ENCODE peak calls at places on chromosomes 5 and 9, in six cellular contexts. One of them, this sample, is unnamed.

GRCh38 chr5:153659337-153659736 is 168.9 kb downstream of the GRIA1 start:
- DNase-seq in CD8-positive, alpha-beta memory T cell: no peak
- DNase-seq in heart right ventricle: no peak
- DNase-seq in thyroid gland: no peak
- DNase-seq in A673: no peak
- DNase-seq in AG04450: peak
- DNase-seq in this sample: peak

GRCh38 chr5:133147411-133147810 is 95.6 kb downstream of the HSPA4 start:
- DNase-seq in CD8-positive, alpha-beta memory T cell: no peak
- DNase-seq in A673: no peak
- DNase-seq in thyroid gland: no peak
- DNase-seq in heart right ventricle: peak
- DNase-seq in AG04450: no peak
- DNase-seq in this sample: peak

GRCh38 chr5:73282383-73282782 is 109.4 kb downstream of the TMEM174 start:
- DNase-seq in AG04450: no peak
- DNase-seq in A673: no peak
- DNase-seq in heart right ventricle: no peak
- DNase-seq in CD8-positive, alpha-beta memory T cell: no peak
- DNase-seq in thyroid gland: no peak
- DNase-seq in this sample: no peak

GRCh38 chr5:131394128-131394527 is 130.3 kb downstream of the CDC42SE2 start:
- DNase-seq in A673: no peak
- DNase-seq in CD8-positive, alpha-beta memory T cell: no peak
- DNase-seq in AG04450: no peak
- DNase-seq in heart right ventricle: no peak
- DNase-seq in thyroid gland: peak
- DNase-seq in this sample: no peak

GRCh38 chr5:133936611-133937015 is 31.8 kb downstream of the C5orf15 start:
- DNase-seq in CD8-positive, alpha-beta memory T cell: no peak
- DNase-seq in heart right ventricle: no peak
- DNase-seq in thyroid gland: no peak
- DNase-seq in AG04450: no peak
- DNase-seq in A673: no peak
- DNase-seq in this sample: no peak

GRCh38 chr5:176955895-176956294 is 50.7 kb downstream of the UIMC1 start:
- DNase-seq in thyroid gland: no peak
- DNase-seq in A673: no peak
- DNase-seq in CD8-positive, alpha-beta memory T cell: no peak
- DNase-seq in AG04450: no peak
- DNase-seq in heart right ventricle: no peak
- DNase-seq in this sample: no peak

GRCh38 chr5:93342563-93343061 is 238.4 kb downstream of the NR2F1-AS1 start:
- DNase-seq in AG04450: no peak
- DNase-seq in heart right ventricle: no peak
- DNase-seq in thyroid gland: peak
- DNase-seq in A673: no peak
- DNase-seq in CD8-positive, alpha-beta memory T cell: no peak
- DNase-seq in this sample: no peak

GRCh38 chr5:1853531-1853930 is 29.2 kb downstream of the IRX4 start:
- DNase-seq in A673: no peak
- DNase-seq in CD8-positive, alpha-beta memory T cell: no peak
- DNase-seq in thyroid gland: no peak
- DNase-seq in AG04450: no peak
- DNase-seq in heart right ventricle: no peak
- DNase-seq in this sample: no peak

GRCh38 chr5:55897905-55898304 is 46.7 kb downstream of the IL31RA start:
- DNase-seq in CD8-positive, alpha-beta memory T cell: no peak
- DNase-seq in A673: peak
- DNase-seq in AG04450: no peak
- DNase-seq in heart right ventricle: no peak
- DNase-seq in thyroid gland: peak
- DNase-seq in this sample: peak

GRCh38 chr5:141835928-141836667 is 42.1 kb downstream of the PCDH1 start:
- DNase-seq in heart right ventricle: peak
- DNase-seq in A673: peak
- DNase-seq in AG04450: no peak
- DNase-seq in thyroid gland: no peak
- DNase-seq in CD8-positive, alpha-beta memory T cell: no peak
- DNase-seq in this sample: peak

GRCh38 chr9:12722131-12722530 is 28.9 kb downstream of the TYRP1 start:
- DNase-seq in thyroid gland: no peak
- DNase-seq in AG04450: no peak
- DNase-seq in A673: no peak
- DNase-seq in heart right ventricle: no peak
- DNase-seq in CD8-positive, alpha-beta memory T cell: no peak
- DNase-seq in this sample: no peak

GRCh38 chr5:31492824-31493223 is 39.1 kb downstream of the DROSHA start:
- DNase-seq in A673: no peak
- DNase-seq in CD8-positive, alpha-beta memory T cell: no peak
- DNase-seq in thyroid gland: no peak
- DNase-seq in heart right ventricle: no peak
- DNase-seq in AG04450: no peak
- DNase-seq in this sample: no peak

GRCh38 chr9:69936427-69936826 is 107.2 kb upstream of the MAMDC2 start:
- DNase-seq in A673: peak
- DNase-seq in CD8-positive, alpha-beta memory T cell: no peak
- DNase-seq in heart right ventricle: no peak
- DNase-seq in AG04450: peak
- DNase-seq in thyroid gland: no peak
- DNase-seq in this sample: no peak

GRCh38 chr5:96963267-96963666 is 27.4 kb downstream of the LNPEP start:
- DNase-seq in CD8-positive, alpha-beta memory T cell: no peak
- DNase-seq in heart right ventricle: peak
- DNase-seq in thyroid gland: peak
- DNase-seq in AG04450: no peak
- DNase-seq in A673: peak
- DNase-seq in this sample: peak

GRCh38 chr5:91177639-91178038 is 205.5 kb downstream of the ARRDC3 start:
- DNase-seq in AG04450: no peak
- DNase-seq in CD8-positive, alpha-beta memory T cell: no peak
- DNase-seq in thyroid gland: no peak
- DNase-seq in A673: no peak
- DNase-seq in heart right ventricle: no peak
- DNase-seq in this sample: no peak

GRCh38 chr5:177419045-177419444 is 7.4 kb upstream of the GRK6 start:
- DNase-seq in thyroid gland: no peak
- DNase-seq in AG04450: peak
- DNase-seq in CD8-positive, alpha-beta memory T cell: no peak
- DNase-seq in heart right ventricle: no peak
- DNase-seq in A673: no peak
- DNase-seq in this sample: no peak

GRCh38 chr9:78668148-78668825 is 371.4 kb downstream of the PSAT1 start:
- DNase-seq in A673: no peak
- DNase-seq in heart right ventricle: no peak
- DNase-seq in thyroid gland: no peak
- DNase-seq in AG04450: no peak
- DNase-seq in CD8-positive, alpha-beta memory T cell: no peak
- DNase-seq in this sample: no peak

GRCh38 chr9:35000535-35001284 is 11.2 kb downstream of the DNAJB5 start:
- DNase-seq in heart right ventricle: no peak
- DNase-seq in A673: no peak
- DNase-seq in CD8-positive, alpha-beta memory T cell: no peak
- DNase-seq in AG04450: no peak
- DNase-seq in thyroid gland: no peak
- DNase-seq in this sample: no peak

GRCh38 chr5:655406-655805 is 37.7 kb downstream of the TPPP start:
- DNase-seq in A673: no peak
- DNase-seq in CD8-positive, alpha-beta memory T cell: no peak
- DNase-seq in AG04450: no peak
- DNase-seq in thyroid gland: no peak
- DNase-seq in heart right ventricle: no peak
- DNase-seq in this sample: peak

GRCh38 chr5:36958612-36959011 is 82.0 kb downstream of the NIPBL start:
- DNase-seq in A673: no peak
- DNase-seq in heart right ventricle: no peak
- DNase-seq in AG04450: no peak
- DNase-seq in CD8-positive, alpha-beta memory T cell: no peak
- DNase-seq in thyroid gland: no peak
- DNase-seq in this sample: no peak

GRCh38 chr5:112161392-112161748 is 257.7 kb downstream of the EPB41L4A start:
- DNase-seq in AG04450: no peak
- DNase-seq in heart right ventricle: no peak
- DNase-seq in A673: no peak
- DNase-seq in thyroid gland: no peak
- DNase-seq in CD8-positive, alpha-beta memory T cell: no peak
- DNase-seq in this sample: no peak

GRCh38 chr9:19935422-19935821 is 146.6 kb upstream of the SLC24A2 start:
- DNase-seq in heart right ventricle: no peak
- DNase-seq in thyroid gland: no peak
- DNase-seq in A673: no peak
- DNase-seq in CD8-positive, alpha-beta memory T cell: no peak
- DNase-seq in AG04450: no peak
- DNase-seq in this sample: no peak
- H3K4me3 ChIP-seq in heart right ventricle: no peak
- H3K4me3 ChIP-seq in thyroid gland: no peak
- H3K4me3 ChIP-seq in A673: no peak
- H3K4me3 ChIP-seq in CD8-positive, alpha-beta memory T cell: no peak
- H3K4me3 ChIP-seq in AG04450: no peak
- H3K4me3 ChIP-seq in this sample: no peak

GRCh38 chr9:133539434-133539833 is 4.9 kb downstream of the ADAMTSL2 start:
- DNase-seq in AG04450: no peak
- DNase-seq in heart right ventricle: peak
- DNase-seq in CD8-positive, alpha-beta memory T cell: no peak
- DNase-seq in A673: no peak
- DNase-seq in thyroid gland: no peak
- DNase-seq in this sample: peak
- H3K27ac ChIP-seq in AG04450: no peak
- H3K27ac ChIP-seq in heart right ventricle: peak
- H3K27ac ChIP-seq in CD8-positive, alpha-beta memory T cell: no peak
- H3K27ac ChIP-seq in A673: no peak
- H3K27ac ChIP-seq in thyroid gland: peak
- H3K27ac ChIP-seq in this sample: peak

GRCh38 chr9:88438819-88439218 is 50.6 kb downstream of the SPIN1 start:
- DNase-seq in A673: no peak
- DNase-seq in AG04450: no peak
- DNase-seq in thyroid gland: no peak
- DNase-seq in CD8-positive, alpha-beta memory T cell: no peak
- DNase-seq in heart right ventricle: no peak
- DNase-seq in this sample: no peak

GRCh38 chr9:88447431-88447830 is 59.2 kb downstream of the SPIN1 start:
- DNase-seq in AG04450: no peak
- DNase-seq in CD8-positive, alpha-beta memory T cell: no peak
- DNase-seq in A673: no peak
- DNase-seq in heart right ventricle: no peak
- DNase-seq in thyroid gland: no peak
- DNase-seq in this sample: no peak

GRCh38 chr9:88441301-88442007 is 53.2 kb downstream of the SPIN1 start:
- DNase-seq in CD8-positive, alpha-beta memory T cell: no peak
- DNase-seq in A673: no peak
- DNase-seq in thyroid gland: no peak
- DNase-seq in AG04450: no peak
- DNase-seq in heart right ventricle: no peak
- DNase-seq in this sample: no peak

DNA sequence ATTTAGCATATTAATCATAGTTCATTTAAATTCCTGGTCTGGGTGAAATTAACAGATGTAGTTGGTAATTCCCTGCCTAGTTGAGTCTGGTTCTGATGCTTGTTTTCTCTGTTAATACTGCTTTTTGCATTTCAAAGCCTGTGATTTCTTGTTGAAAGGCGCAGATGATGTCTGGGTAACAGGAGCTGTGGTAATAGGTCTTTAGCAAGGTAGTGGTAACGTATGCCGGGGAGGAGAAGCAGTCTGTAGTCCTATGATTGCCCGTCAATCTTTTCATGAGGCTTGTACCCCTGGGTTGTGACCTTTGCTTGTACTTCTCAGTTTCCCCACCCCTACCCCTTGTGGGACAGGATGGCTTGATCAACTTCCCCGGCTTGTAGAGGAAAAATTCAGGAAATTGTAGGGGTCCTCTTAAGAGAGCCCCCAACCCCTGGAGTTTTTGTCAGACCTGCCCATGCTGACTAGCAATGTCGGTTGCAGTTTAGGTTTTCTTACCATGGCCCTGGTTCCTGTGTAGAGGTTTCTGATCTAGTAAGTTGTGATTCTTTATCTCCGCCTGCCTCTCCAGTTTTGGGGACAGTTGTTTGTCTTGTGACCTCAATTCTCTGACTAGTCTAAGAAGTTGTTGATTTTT is 55.4 kb downstream of the SPIN1 start:
- DNase-seq in heart right ventricle: no peak
- DNase-seq in thyroid gland: no peak
- DNase-seq in A673: no peak
- DNase-seq in CD8-positive, alpha-beta memory T cell: no peak
- DNase-seq in AG04450: no peak
- DNase-seq in this sample: no peak
- H3K4me3 ChIP-seq in heart right ventricle: no peak
- H3K4me3 ChIP-seq in thyroid gland: no peak
- H3K4me3 ChIP-seq in A673: no peak
- H3K4me3 ChIP-seq in CD8-positive, alpha-beta memory T cell: no peak
- H3K4me3 ChIP-seq in AG04450: no peak
- H3K4me3 ChIP-seq in this sample: no peak

DNA sequence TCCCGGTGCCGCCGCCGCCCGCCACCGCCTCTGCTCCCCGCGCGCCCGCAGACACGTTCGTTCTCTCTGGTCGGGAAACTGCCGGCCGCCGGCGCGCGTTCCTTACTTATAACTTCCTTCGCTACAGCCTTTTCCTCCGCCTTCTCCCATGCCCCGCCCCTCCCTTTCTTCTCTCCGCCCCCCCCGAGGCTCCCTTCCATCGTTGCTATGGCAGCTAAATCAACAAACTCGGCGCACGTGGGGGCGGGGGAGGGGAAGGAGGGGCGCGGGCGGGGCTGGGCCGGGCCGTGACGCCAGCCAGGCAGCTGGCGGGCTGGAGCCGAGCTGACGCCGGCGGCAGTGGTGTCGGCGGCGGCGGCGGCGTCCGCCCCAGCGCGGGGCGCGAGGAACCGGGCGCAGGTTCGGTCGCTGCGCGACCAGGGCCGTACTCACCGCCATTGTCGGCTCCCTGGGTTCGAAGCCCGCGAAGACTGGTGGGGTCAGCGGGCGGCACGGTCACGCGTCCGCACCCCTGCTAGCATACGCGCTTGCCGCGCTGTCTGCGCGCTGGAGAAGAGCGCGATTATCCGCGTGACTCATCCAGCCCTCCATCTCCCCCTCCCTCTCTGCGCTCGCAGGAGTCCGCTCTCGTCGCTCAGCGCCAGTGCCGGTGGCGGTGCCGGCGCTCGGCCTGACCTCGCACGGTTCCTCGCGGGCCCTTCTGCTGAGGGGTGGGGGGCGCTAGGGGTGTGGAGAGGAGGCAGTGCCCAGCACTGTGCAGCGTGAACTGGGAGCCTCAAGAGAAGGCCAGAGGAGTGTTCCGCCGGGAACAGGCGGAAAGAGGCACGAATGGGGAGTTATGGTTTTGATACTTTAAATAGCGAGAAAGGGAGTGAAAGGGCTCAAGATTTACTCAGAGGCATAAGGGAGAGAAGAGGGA is at the start of gene KLF4:
- DNase-seq in AG04450: peak
- DNase-seq in CD8-positive, alpha-beta memory T cell: no peak
- DNase-seq in heart right ventricle: peak
- DNase-seq in thyroid gland: peak
- DNase-seq in A673: peak
- DNase-seq in this sample: peak
- H3K27ac ChIP-seq in AG04450: peak
- H3K27ac ChIP-seq in CD8-positive, alpha-beta memory T cell: no peak
- H3K27ac ChIP-seq in heart right ventricle: peak
- H3K27ac ChIP-seq in thyroid gland: peak
- H3K27ac ChIP-seq in A673: peak
- H3K27ac ChIP-seq in this sample: peak